ENCODE peak calls at places on chromosomes 4 and X, in ten cellular contexts. V, Q, D, K, M, T, U, A, Y and N are unnamed samples.

GRCh38 chr4:15427126-15427525 is 707 bp upstream of the C1QTNF7 start:
- DNase-seq in V (no peak), Q (no peak), D (no peak), K (no peak), M (no peak), T (no peak), U (no peak), A (no peak), Y (no peak), N (no peak)

GRCh38 chr4:186445040-186445439 is 110.3 kb downstream of the MTNR1A start:
- DNase-seq in V (no peak), Q (no peak), D (no peak), K (no peak), M (no peak), T (no peak), U (no peak), A (no peak), Y (no peak), N (no peak)

GRCh38 chr4:103664676-103665075 is 55.1 kb downstream of the TACR3 start:
- DNase-seq in V (no peak), Q (no peak), D (no peak), K (no peak), M (no peak), T (no peak), U (no peak), A (no peak), Y (no peak), N (no peak)

GRCh38 chrX:36462142-36462541 is 542.6 kb downstream of the CFAP47 start:
- DNase-seq in V (no peak), Q (no peak), D (no peak), K (no peak), M (no peak), T (no peak), U (no peak), A (no peak), Y (no peak), N (no peak)

GRCh38 chrX:147069926-147070325 is 255.4 kb upstream of the CXorf51A start:
- DNase-seq in V (no peak), Q (no peak), D (no peak), K (no peak), M (no peak), T (no peak), U (no peak), A (no peak), Y (no peak), N (no peak)

GRCh38 chr4:5810770-5811430 is 82.0 kb downstream of the CRMP1 start:
- DNase-seq in V (no peak), Q (no peak), D (no peak), K (no peak), M (no peak), T (no peak), U (no peak), A (no peak), Y (no peak), N (no peak)

GRCh38 chrX:4588056-4588455 is 874.6 kb upstream of the PRKX start:
- DNase-seq in V (no peak), Q (no peak), D (no peak), K (no peak), M (no peak), T (no peak), U (no peak), A (no peak), Y (no peak), N (no peak)

GRCh38 chr4:44674471-44674870 is 3.7 kb upstream of the GUF1 start:
- DNase-seq in V (no peak), Q (no peak), D (no peak), K (no peak), M (no peak), T (no peak), U (no peak), A (no peak), Y (no peak), N (no peak)

GRCh38 chr4:40199999-40200880 is 3.4 kb downstream of the RHOH start:
- DNase-seq in V (no peak), Q (no peak), D (no peak), K (no peak), M (no peak), T (peak), U (no peak), A (peak), Y (no peak), N (no peak)

GRCh38 chr4:80202190-80202711 is 4.9 kb downstream of the PRDM8 start:
- DNase-seq in V (no peak), Q (peak), D (peak), K (peak), M (peak), T (peak), U (peak), A (peak), Y (peak), N (peak)

GRCh38 chr4:144574004-144574403 is 72.0 kb upstream of the HHIP start:
- DNase-seq in V (no peak), Q (no peak), D (no peak), K (no peak), M (peak), T (no peak), U (no peak), A (peak), Y (no peak), N (no peak)

GRCh38 chr4:21529214-21529613 is 419.4 kb downstream of the KCNIP4 start:
- DNase-seq in V (no peak), Q (no peak), D (no peak), K (no peak), M (no peak), T (no peak), U (no peak), A (no peak), Y (no peak), N (no peak)

GRCh38 chr4:3358660-3359059 is 65.8 kb downstream of the RGS12 start:
- DNase-seq in V (no peak), Q (no peak), D (no peak), K (no peak), M (no peak), T (peak), U (no peak), A (no peak), Y (no peak), N (no peak)

GRCh38 chrX:43655961-43656494 is at the start of gene MAOA:
- DNase-seq in V (no peak), Q (peak), D (peak), K (peak), M (peak), T (peak), U (peak), A (no peak), Y (peak), N (no peak)

GRCh38 chr4:45078201-45078600 is 351.8 kb upstream of the GNPDA2 start:
- DNase-seq in V (peak), Q (no peak), D (no peak), K (no peak), M (no peak), T (no peak), U (no peak), A (no peak), Y (no peak), N (no peak)

GRCh38 chr4:136203199-136203598 is 1329.1 kb downstream of the PCDH18 start:
- DNase-seq in V (no peak), Q (no peak), D (no peak), K (no peak), M (no peak), T (no peak), U (no peak), A (no peak), Y (no peak), N (no peak)

GRCh38 chr4:139508581-139509237 is 47.3 kb downstream of the SETD7 start:
- DNase-seq in V (no peak), Q (no peak), D (no peak), K (no peak), M (no peak), T (no peak), U (no peak), A (no peak), Y (no peak), N (no peak)

GRCh38 chr4:128558896-128559669 is 250.4 kb upstream of the JADE1 start:
- DNase-seq in V (no peak), Q (peak), D (no peak), K (no peak), M (no peak), T (no peak), U (no peak), A (no peak), Y (no peak), N (no peak)

GRCh38 chrX:29071525-29071924 is 484.3 kb downstream of the IL1RAPL1 start:
- DNase-seq in V (no peak), Q (no peak), D (no peak), K (no peak), M (no peak), T (no peak), U (no peak), A (no peak), Y (no peak), N (no peak)

GRCh38 chr4:183540498-183540953 is 35.7 kb downstream of the ING2 start:
- DNase-seq in V (peak), Q (no peak), D (no peak), K (no peak), M (peak), T (no peak), U (no peak), A (no peak), Y (no peak), N (no peak)

GRCh38 chr4:164856396-164856795 is 20.6 kb upstream of the APELA start:
- DNase-seq in V (no peak), Q (no peak), D (no peak), K (no peak), M (no peak), T (no peak), U (no peak), A (no peak), Y (no peak), N (no peak)

GRCh38 chrX:20237864-20238263 is 28.8 kb downstream of the RPS6KA3 start:
- DNase-seq in V (no peak), Q (no peak), D (no peak), K (no peak), M (no peak), T (no peak), U (no peak), A (no peak), Y (no peak), N (no peak)

DNA sequence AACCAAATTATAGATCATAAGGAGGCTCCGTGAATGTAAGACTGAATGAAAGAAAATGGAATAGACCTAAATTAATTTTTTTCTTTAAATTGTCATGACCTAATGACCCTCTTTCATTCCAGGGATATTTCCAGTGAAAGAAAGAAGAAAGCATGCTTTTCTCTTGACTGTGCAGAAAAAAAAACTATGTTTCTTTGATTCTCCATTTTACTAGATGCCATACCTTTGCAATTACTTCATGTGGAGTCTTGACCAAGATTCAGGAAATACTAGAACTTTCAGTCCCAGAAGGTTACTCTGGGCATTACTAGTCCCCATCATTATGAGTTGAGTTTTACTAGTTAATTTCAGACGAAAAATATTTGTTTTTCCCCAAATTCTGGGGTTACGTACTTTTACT is 6.4 kb upstream of the COMMD8 start:
- DNase-seq in V (no peak), Q (no peak), D (no peak), K (no peak), M (no peak), T (no peak), U (no peak), A (no peak), Y (no peak), N (no peak)
- TF ChIP-seq CTCF in V (no peak), Q (no peak), D (no peak), K (no peak), M (no peak), T (no peak), U (no peak), A (no peak), Y (no peak), N (no peak)

GRCh38 chr4:8040607-8041006 is 100.9 kb upstream of the AFAP1 start:
- DNase-seq in V (no peak), Q (no peak), D (no peak), K (no peak), M (peak), T (no peak), U (no peak), A (no peak), Y (peak), N (no peak)
- TF ChIP-seq CTCF in V (no peak), Q (no peak), D (no peak), K (no peak), M (no peak), T (no peak), U (no peak), A (no peak), Y (no peak), N (no peak)

GRCh38 chr4:155684892-155685550 is 18.4 kb downstream of the GUCY1A1 start:
- DNase-seq in V (no peak), Q (no peak), D (no peak), K (no peak), M (no peak), T (no peak), U (peak), A (no peak), Y (no peak), N (no peak)
- TF ChIP-seq CTCF in V (no peak), Q (no peak), D (no peak), K (no peak), M (no peak), T (no peak), U (no peak), A (no peak), Y (no peak), N (no peak)

GRCh38 chr4:23614284-23614892 is 275.5 kb downstream of the PPARGC1A start:
- DNase-seq in V (no peak), Q (no peak), D (no peak), K (peak), M (peak), T (no peak), U (no peak), A (peak), Y (no peak), N (no peak)
- TF ChIP-seq CTCF in V (peak), Q (no peak), D (no peak), K (peak), M (peak), T (no peak), U (peak), A (no peak), Y (peak), N (peak)

GRCh38 chr4:114807357-114807756 is 208.8 kb downstream of the UGT8 start:
- DNase-seq in V (no peak), Q (no peak), D (no peak), K (no peak), M (no peak), T (no peak), U (no peak), A (peak), Y (peak), N (no peak)

GRCh38 chr4:114811564-114812360 is 213.2 kb downstream of the UGT8 start:
- DNase-seq in V (peak), Q (no peak), D (no peak), K (no peak), M (no peak), T (no peak), U (no peak), A (no peak), Y (no peak), N (no peak)

GRCh38 chr4:114807759-114808404 is 209.3 kb downstream of the UGT8 start:
- DNase-seq in V (no peak), Q (no peak), D (no peak), K (peak), M (peak), T (no peak), U (no peak), A (peak), Y (peak), N (no peak)
- TF ChIP-seq CTCF in V (peak), Q (no peak), D (peak), K (peak), M (peak), T (no peak), U (peak), A (peak), Y (peak), N (peak)

DNA sequence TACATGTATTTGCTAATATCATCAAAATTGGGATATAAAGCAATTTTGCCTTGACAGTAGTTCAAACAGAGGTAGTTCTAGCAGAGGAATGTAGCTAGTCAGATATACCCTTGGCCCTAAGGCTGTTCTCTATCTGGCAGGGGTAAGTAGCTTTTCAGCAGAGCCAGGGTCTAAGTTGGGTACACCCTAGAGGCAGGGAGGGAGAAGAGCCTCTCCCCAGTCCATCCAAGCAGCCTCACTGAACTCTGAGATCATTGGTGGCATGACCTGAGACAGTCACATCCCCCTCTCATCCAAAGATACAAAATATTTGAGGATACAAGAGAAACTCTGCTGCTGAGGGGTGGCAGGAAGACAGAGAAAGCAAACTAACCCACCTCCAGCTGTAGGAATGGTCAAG is 343.7 kb downstream of the DHX15 start:
- DNase-seq in V (no peak), Q (no peak), D (no peak), K (no peak), M (peak), T (no peak), U (no peak), A (no peak), Y (no peak), N (no peak)
- TF ChIP-seq CTCF in V (no peak), Q (no peak), D (no peak), K (no peak), M (no peak), T (no peak), U (no peak), A (no peak), Y (no peak), N (no peak)

GRCh38 chr4:82380344-82380743 is 6.6 kb upstream of the HNRNPD start:
- DNase-seq in V (peak), Q (no peak), D (no peak), K (no peak), M (no peak), T (no peak), U (peak), A (no peak), Y (no peak), N (no peak)
- TF ChIP-seq CTCF in V (peak), Q (no peak), D (no peak), K (no peak), M (no peak), T (no peak), U (no peak), A (no peak), Y (no peak), N (no peak)

DNA sequence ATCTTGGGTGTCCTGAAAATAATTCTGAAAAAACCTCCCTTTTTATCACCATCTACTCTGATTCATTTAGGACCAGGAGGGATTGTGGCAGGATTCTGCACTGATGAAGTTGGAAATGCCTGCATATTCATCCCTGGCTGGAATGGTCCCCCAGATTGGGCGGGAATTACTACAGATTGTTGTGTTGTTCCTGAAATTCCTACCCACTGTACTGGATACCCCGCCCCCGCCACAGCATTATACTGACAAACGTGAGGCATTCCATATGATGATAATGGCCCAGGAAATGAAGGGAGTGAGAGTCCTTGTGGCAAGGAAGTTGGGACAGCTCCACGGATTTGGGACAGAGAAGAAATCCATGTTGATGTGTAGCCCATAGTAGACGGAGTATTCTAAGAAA is 15.2 kb upstream of the FAM120C start:
- DNase-seq in V (no peak), Q (no peak), D (no peak), K (no peak), M (no peak), T (no peak), U (no peak), A (no peak), Y (no peak), N (no peak)
- TF ChIP-seq CTCF in V (no peak), Q (no peak), D (no peak), K (no peak), M (no peak), T (no peak), U (no peak), A (no peak), Y (no peak), N (no peak)

DNA sequence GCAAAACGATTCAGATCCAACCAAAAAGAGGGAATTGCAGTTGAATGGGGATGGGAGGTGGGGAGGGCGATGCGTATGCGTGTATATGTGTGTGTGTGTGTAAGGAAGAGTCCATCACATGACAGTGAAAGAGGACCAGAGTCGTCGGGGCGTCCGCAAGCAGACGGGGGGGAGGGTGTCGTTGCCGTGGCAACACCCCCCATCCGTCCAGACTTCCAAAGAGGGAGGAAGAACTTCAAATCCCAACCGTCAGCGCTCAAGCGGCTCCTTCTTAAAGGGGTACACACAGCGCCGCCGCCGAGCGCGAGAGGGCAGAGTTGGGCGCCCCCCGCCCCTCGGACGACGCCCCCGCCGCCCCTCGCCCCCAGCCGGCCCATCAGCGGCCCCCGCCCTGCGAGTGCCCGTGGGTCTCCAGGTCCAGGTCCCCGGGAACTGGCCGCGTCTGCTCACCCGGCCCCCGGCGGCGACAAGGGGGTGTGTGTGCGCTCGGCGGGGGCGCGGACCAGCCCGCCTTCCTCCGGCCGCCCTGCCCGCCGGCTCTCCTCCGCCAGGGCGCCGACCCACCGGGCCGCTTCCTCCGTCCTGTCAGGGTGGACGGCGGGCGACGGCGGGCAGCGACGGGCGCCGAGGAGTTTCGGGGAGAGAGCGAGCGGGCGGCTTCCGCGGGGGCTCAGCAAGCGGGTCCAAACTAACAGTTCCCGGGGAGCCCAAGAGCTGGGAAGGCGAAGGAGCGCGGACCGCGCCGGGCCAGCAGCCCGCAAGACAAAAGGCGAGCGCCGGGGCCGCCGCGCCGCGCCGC is 685 bp downstream of the LCORL start:
- DNase-seq in V (no peak), Q (peak), D (peak), K (peak), M (peak), T (peak), U (no peak), A (peak), Y (peak), N (peak)
- TF ChIP-seq CTCF in V (no peak), Q (no peak), D (no peak), K (no peak), M (no peak), T (no peak), U (no peak), A (no peak), Y (no peak), N (peak)